ENCODE peak calls at places on chromosome X, in ten cellular contexts. Z is neural progenitor cell, J is fibroblast of lung, F is A549, V is astrocyte, S is mammary epithelial cell, Y is endothelial cell of umbilical vein, E is SK-N-SH, P is MM.1S, U is H1. L is an unnamed sample.

GRCh38 chrX:37785569-37785968 is 5.7 kb downstream of the CYBB start:
- DNase-seq in Y (no peak), P (no peak), U (no peak), E (no peak), S (peak), F (no peak), V (no peak), J (peak), Z (no peak), L (no peak)

GRCh38 chrX:71650333-71650969 is 16.9 kb upstream of the LOC101059915 start:
- DNase-seq in Y (peak), U (no peak), Z (no peak), P (peak), J (no peak), F (no peak), E (no peak), S (no peak), V (no peak), L (peak)

GRCh38 chrX:107154787-107155620 is 36.4 kb upstream of the RBM41 start:
- DNase-seq in U (peak), S (peak), P (no peak), V (peak), Y (no peak), F (peak), Z (no peak), E (no peak), J (peak), L (no peak)

GRCh38 chrX:53374222-53374820 is 48.1 kb downstream of the SMC1A start:
- DNase-seq in E (no peak), U (no peak), S (no peak), F (no peak), Y (no peak), P (no peak), Z (no peak), V (peak), J (peak), L (no peak)

GRCh38 chrX:9847071-9847470 is 60.8 kb downstream of the SHROOM2 start:
- DNase-seq in J (peak), P (no peak), V (peak), E (no peak), U (no peak), Z (no peak), F (no peak), S (no peak), Y (peak), L (no peak)

GRCh38 chrX:31609130-31609529 is 537.3 kb upstream of the FTHL17 start:
- DNase-seq in U (no peak), J (peak), S (peak), P (no peak), E (no peak), Y (peak), V (peak), F (no peak), Z (no peak), L (no peak)

GRCh38 chrX:80808854-80809493 is 703 bp downstream of the BRWD3 start:
- DNase-seq in Y (peak), J (peak), U (no peak), S (peak), V (no peak), E (peak), F (peak), Z (peak), P (peak), L (peak)

GRCh38 chrX:151702021-151702714 is 6.9 kb downstream of the PRRG3 start:
- DNase-seq in J (peak), P (no peak), U (no peak), F (no peak), Z (no peak), E (no peak), S (no peak), V (peak), Y (no peak), L (no peak)

GRCh38 chrX:110477593-110478228 is 119.1 kb downstream of the RTL9 start:
- DNase-seq in Y (no peak), U (no peak), J (no peak), F (no peak), V (no peak), E (no peak), S (peak), P (no peak), Z (no peak), L (no peak)

GRCh38 chrX:118655561-118656246 is 71.7 kb upstream of the IL13RA1 start:
- DNase-seq in V (peak), E (no peak), J (peak), S (peak), U (no peak), P (no peak), F (no peak), Y (no peak), Z (no peak), L (no peak)

GRCh38 chrX:17377047-17377692 is 2.2 kb downstream of the NHS start:
- DNase-seq in P (no peak), E (peak), V (peak), Z (peak), U (no peak), J (peak), S (peak), Y (peak), F (peak), L (no peak)

GRCh38 chrX:120145295-120145925 is 13.0 kb upstream of the RHOXF2 start:
- DNase-seq in U (no peak), F (no peak), Y (no peak), Z (no peak), P (no peak), J (no peak), S (no peak), V (no peak), E (no peak), L (no peak)

GRCh38 chrX:109842611-109843010 is 109.6 kb upstream of the ACSL4 start:
- DNase-seq in Z (no peak), U (no peak), S (no peak), V (no peak), J (no peak), F (no peak), P (no peak), Y (no peak), E (no peak), L (no peak)

GRCh38 chrX:143632625-143633387 is 3.1 kb downstream of the SLITRK4 start:
- DNase-seq in F (no peak), J (no peak), P (no peak), S (no peak), E (no peak), V (no peak), U (no peak), Z (peak), Y (no peak), L (no peak)
- H3K4me3 ChIP-seq in F (no peak), J (no peak), P (no peak), S (no peak), E (no peak), V (no peak), U (peak), Z (peak), Y (no peak), L (no peak)

GRCh38 chrX:129782706-129783105 is 3.0 kb downstream of the SASH3 start:
- DNase-seq in E (no peak), J (no peak), P (no peak), Z (no peak), U (no peak), Y (no peak), S (no peak), V (no peak), F (no peak), L (no peak)
- H3K4me2 ChIP-seq in E (no peak), J (no peak), P (peak), Z (no peak), U (no peak), Y (no peak), S (no peak), V (no peak), F (no peak), L (peak)

DNA sequence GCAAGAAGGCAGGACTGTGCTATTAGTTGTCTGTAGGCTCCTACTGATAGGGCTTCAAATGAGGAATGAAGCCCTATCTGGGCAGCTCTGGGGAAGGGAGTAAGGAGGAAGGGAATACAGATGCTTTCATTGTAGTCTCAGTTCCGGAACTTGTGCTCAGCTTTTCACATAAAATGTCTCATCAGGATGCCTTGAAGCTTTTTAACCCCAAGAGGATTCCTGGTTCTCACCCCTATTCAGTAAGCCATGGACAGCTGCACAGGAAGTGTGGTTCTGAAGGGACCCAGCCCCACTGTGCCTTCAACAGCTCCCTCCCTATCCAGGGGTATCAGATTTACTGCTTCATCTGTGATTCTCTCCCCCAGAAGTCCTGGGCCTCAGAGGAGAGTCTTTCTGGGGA is 5.0 kb downstream of the ARMCX5 start:
- DNase-seq in Y (no peak), Z (peak), J (no peak), S (no peak), E (no peak), F (no peak), V (no peak), U (no peak), P (no peak), L (no peak)
- TF ChIP-seq CTCF in Y (no peak), Z (no peak), J (no peak), S (no peak), E (no peak), F (no peak), V (no peak), U (no peak), P (no peak), L (no peak)

GRCh38 chrX:48468247-48468671 is 1.8 kb downstream of the SLC38A5 start:
- DNase-seq in F (no peak), P (peak), E (no peak), Z (peak), U (no peak), Y (no peak), S (no peak), V (no peak), J (no peak), L (peak)

GRCh38 chrX:48467331-48467761 is 2.7 kb downstream of the SLC38A5 start:
- DNase-seq in J (no peak), U (no peak), Y (no peak), Z (no peak), V (no peak), F (no peak), E (no peak), S (no peak), P (no peak), L (no peak)

GRCh38 chrX:48470833-48471118 is 716 bp upstream of the SLC38A5 start:
- DNase-seq in E (no peak), Y (no peak), V (no peak), Z (no peak), P (no peak), U (no peak), J (no peak), S (no peak), F (no peak), L (no peak)

GRCh38 chrX:48470110-48470832 is at the start of gene SLC38A5:
- DNase-seq in S (no peak), F (no peak), Z (no peak), J (no peak), P (no peak), Y (no peak), E (no peak), V (no peak), U (no peak), L (no peak)

GRCh38 chrX:48468693-48469691 is 1.1 kb downstream of the SLC38A5 start:
- DNase-seq in U (no peak), S (no peak), P (peak), F (no peak), Z (peak), V (no peak), Y (no peak), J (no peak), E (no peak), L (peak)
- H3K4me3 ChIP-seq in U (peak), S (no peak), P (peak), F (no peak), Z (peak), V (no peak), Y (no peak), J (peak), E (no peak), L (peak)

DNA sequence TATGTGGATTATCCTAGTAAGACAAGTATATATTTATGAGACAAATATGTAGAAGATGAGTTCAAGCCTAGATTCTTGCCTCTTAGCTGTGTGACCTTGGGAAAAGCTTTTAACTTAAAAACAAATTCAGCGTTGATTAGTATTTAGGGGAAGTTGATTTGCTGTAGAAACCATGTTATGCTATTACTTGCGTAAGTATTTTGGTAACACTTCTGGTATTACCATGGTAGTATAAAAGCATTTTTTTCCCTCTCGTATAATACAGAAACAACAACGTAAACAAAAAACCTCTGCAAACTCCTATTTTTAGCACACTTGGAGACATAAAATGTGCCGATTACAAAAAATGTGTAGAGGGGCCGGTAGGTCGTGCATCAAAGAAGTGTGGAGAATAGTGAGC is 33.2 kb downstream of the STAG2 start:
- DNase-seq in U (no peak), E (no peak), Z (no peak), S (no peak), J (no peak), P (no peak), Y (no peak), F (no peak), V (no peak), L (no peak)
- H3K4me2 ChIP-seq in U (no peak), E (no peak), Z (no peak), S (no peak), J (no peak), P (no peak), Y (no peak), F (no peak), V (no peak), L (no peak)

GRCh38 chrX:56764153-56764974 is 35.3 kb downstream of the NBDY start:
- DNase-seq in P (peak), U (no peak), S (peak), F (peak), J (peak), V (peak), Y (peak), E (peak), Z (peak), L (peak)

GRCh38 chrX:56765816-56766553 is 36.9 kb downstream of the NBDY start:
- DNase-seq in F (no peak), Y (no peak), S (no peak), P (peak), V (no peak), J (no peak), E (no peak), U (no peak), Z (no peak), L (peak)

GRCh38 chrX:56766554-56767412 is 37.7 kb downstream of the NBDY start:
- DNase-seq in P (peak), Y (no peak), J (peak), Z (no peak), U (no peak), V (peak), E (peak), F (no peak), S (no peak), L (no peak)

GRCh38 chrX:56763556-56764152 is 34.6 kb downstream of the NBDY start:
- DNase-seq in E (peak), S (peak), Y (no peak), P (peak), Z (peak), F (no peak), V (peak), J (peak), U (no peak), L (no peak)

DNA sequence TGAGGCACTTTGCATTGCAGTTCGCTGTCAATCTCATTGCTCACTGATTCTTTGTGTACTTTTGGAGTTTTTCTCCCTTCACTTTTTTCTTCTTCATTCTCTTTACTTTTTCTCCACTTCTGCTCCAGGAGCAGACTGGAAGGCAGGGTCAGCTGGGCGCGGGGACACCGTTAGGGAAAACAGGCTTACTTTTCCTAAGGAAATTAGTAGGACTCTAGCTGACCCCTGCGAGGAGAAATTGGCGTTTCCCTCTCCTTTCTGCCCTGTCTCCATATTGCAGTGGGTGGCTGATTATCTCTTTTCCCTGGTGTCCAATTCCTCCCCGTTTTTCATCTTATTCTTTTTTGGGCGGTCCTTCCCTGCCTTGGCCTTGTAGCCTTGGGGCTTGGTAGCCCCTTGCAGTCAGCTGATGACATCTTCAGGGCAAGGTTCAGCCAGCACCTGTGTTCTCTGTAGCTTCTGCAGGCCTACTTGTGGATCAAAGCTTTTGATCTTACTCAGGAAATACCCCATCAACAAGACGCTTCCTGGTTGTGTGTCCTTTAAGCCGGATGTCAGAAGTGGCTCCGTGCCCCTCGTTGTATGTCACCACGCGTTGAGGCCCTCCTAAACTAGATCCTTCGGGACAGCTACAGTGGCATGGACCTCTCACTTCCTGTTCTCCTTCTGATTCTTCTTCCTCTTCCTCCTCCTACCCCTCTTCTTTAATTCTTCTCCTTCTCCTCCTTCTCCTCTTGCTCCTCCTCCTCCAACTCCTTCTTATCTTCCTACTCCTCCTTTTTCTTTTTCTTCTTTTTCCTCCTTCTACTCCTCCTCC is 36.1 kb downstream of the NBDY start:
- DNase-seq in J (no peak), Y (no peak), U (no peak), P (peak), E (no peak), F (no peak), Z (no peak), S (no peak), V (no peak), L (peak)
- TF ChIP-seq CTCF in J (no peak), Y (no peak), U (no peak), P (no peak), E (no peak), F (no peak), Z (no peak), S (no peak), V (no peak), L (no peak)

GRCh38 chrX:131831185-131831520 is 191.9 kb upstream of the STK26 start:
- DNase-seq in E (no peak), P (no peak), Z (no peak), F (no peak), Y (no peak), S (no peak), J (no peak), U (no peak), V (no peak), L (no peak)
- H3K4me3 ChIP-seq in E (no peak), P (peak), Z (peak), F (no peak), Y (peak), S (no peak), J (no peak), U (peak), V (no peak), L (no peak)

DNA sequence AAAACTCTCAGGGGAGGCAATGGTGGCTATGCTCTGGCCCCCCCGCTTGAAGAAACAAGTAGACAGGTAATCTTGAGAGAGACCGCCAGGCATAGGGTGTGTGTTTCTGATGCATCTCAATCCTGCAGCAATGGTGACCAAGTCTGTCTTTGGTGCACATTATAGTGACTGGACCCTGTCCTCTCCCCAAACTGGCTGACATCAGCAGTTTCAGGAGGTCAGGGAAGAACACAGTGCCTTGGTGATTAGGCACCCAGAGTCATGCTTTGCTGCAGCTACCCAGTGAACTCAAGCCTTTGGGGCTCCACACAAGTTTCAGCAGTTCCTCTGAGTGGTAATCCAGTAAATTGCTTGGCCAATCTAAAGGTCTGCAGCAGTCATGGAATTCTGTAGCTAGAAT is 318.3 kb downstream of the SPIN4 start:
- DNase-seq in F (no peak), V (no peak), E (no peak), U (no peak), J (no peak), Y (no peak), Z (no peak), P (no peak), S (no peak), L (no peak)
- H3K4me2 ChIP-seq in F (no peak), V (no peak), E (no peak), U (no peak), J (no peak), Y (no peak), Z (no peak), P (no peak), S (no peak), L (no peak)

DNA sequence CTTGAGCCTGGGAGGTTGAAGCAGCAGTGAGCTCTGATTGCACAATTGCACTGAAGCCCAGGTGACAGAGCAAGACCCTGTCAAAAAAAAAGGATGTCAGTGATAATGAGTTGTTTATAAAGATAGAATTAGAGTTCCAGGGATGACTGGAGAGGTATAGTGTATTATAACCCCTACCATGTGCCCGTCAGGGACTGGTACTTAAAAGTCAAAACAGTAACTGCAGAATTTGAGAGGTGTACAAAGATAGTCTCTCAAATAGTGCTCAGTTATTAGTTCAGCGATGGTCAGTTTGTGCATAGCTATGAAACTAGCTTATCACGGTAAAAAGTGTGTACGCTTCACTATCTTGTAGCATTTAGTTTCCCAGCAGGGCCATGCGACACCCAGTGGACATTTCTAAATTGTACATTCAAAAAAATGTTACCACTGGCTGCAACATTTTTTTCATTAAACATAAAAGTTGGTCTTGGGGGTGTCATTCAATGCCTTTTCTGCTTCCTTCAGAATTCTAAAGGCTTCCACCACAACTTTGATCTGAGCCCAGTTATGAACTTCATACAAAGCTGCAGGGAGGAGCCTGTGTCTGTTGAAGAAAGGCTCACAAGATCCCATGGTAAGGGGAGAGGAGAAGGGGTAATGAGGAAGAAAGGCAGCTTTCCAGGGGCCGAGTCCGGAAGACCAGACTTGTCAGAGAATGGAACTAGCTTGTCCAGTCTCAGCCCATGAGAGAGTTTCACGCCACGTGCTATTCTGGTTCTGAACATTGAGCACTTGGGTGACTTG is 9.2 kb upstream of the GYG2 start:
- DNase-seq in E (peak), P (no peak), U (no peak), Y (peak), J (no peak), F (peak), Z (no peak), V (no peak), S (peak), L (peak)
- TF ChIP-seq CTCF in E (peak), P (peak), U (no peak), Y (peak), J (peak), F (peak), Z (peak), V (peak), S (peak), L (peak)

GRCh38 chrX:30282527-30282926 is 26.7 kb downstream of the NR0B1 start:
- DNase-seq in F (no peak), S (no peak), Z (no peak), J (peak), U (no peak), V (no peak), Y (peak), P (no peak), E (no peak), L (no peak)

GRCh38 chrX:30278365-30278764 is 30.8 kb downstream of the NR0B1 start:
- DNase-seq in F (no peak), Y (no peak), P (no peak), S (peak), V (peak), U (no peak), J (peak), E (no peak), Z (no peak), L (no peak)

GRCh38 chrX:30280428-30280827 is 28.8 kb downstream of the NR0B1 start:
- DNase-seq in E (no peak), V (no peak), Z (no peak), S (no peak), J (no peak), P (no peak), U (no peak), F (no peak), Y (no peak), L (no peak)

GRCh38 chrX:30283456-30284200 is 25.6 kb downstream of the NR0B1 start:
- DNase-seq in V (peak), Z (no peak), P (no peak), J (peak), F (peak), E (no peak), Y (peak), S (peak), U (no peak), L (no peak)
- H3K4me3 ChIP-seq in V (no peak), Z (no peak), P (no peak), J (no peak), F (no peak), E (no peak), Y (no peak), S (no peak), U (no peak), L (no peak)

L was measured in OCI-LY7.